ENCODE peak calls at places on chromosomes 13 and 19, in six cellular contexts. A, O, Z, D, Y and W are unnamed samples.

GRCh38 chr13:75426421-75426820 is 55.5 kb downstream of the TBC1D4 start:
- DNase-seq in A (no peak), O (no peak), Z (no peak), D (no peak), Y (peak; percentile 51), W (no peak)

GRCh38 chr13:64305246-64305645 is 2889.6 kb upstream of the PCDH20 start:
- DNase-seq in A (no peak), O (peak; percentile 58), Z (no peak), D (no peak), Y (no peak), W (no peak)

GRCh38 chr13:101053694-101054093 is 362.6 kb downstream of the NALCN start:
- DNase-seq in A (no peak), O (peak; percentile 14), Z (no peak), D (no peak), Y (no peak), W (peak; percentile 7)

GRCh38 chr19:2716275-2716650 is 4.9 kb downstream of the DIRAS1 start:
- DNase-seq in A (no peak), O (no peak), Z (no peak), D (no peak), Y (no peak), W (no peak)

GRCh38 chr13:27170521-27171243 is 929 bp downstream of the USP12 start:
- DNase-seq in A (peak; percentile 75), O (no peak), Z (peak; percentile 54), D (no peak), Y (peak; percentile 73), W (no peak)

GRCh38 chr13:39527961-39528720 is 74.9 kb downstream of the LHFPL6 start:
- DNase-seq in A (peak; percentile 53), O (peak; percentile 96), Z (no peak), D (no peak), Y (peak; percentile 72), W (peak; percentile 86)

GRCh38 chr13:33676700-33677048 is 141.3 kb upstream of the RFC3 start:
- DNase-seq in A (peak; percentile 37), O (peak; percentile 21), Z (no peak), D (no peak), Y (peak; percentile 49), W (peak; percentile 22)

GRCh38 chr19:5691930-5692784 is 2.1 kb downstream of the RPL36 start:
- DNase-seq in A (no peak), O (peak; percentile 11), Z (no peak), D (no peak), Y (no peak), W (peak; percentile 27)

GRCh38 chr13:34372581-34372980 is 554.6 kb downstream of the RFC3 start:
- DNase-seq in A (no peak), O (no peak), Z (no peak), D (no peak), Y (no peak), W (no peak)

GRCh38 chr19:658916-659839 is 3.8 kb downstream of the RNF126 start:
- DNase-seq in A (no peak), O (no peak), Z (no peak), D (no peak), Y (peak; percentile 42), W (no peak)

GRCh38 chr19:16184665-16185122 is 516 bp upstream of the FAM32A start:
- DNase-seq in A (no peak), O (no peak), Z (no peak), D (no peak), Y (no peak), W (no peak)

GRCh38 chr13:19860884-19861655 is 2.4 kb downstream of the ZMYM5 start:
- DNase-seq in A (peak; percentile 62), O (peak; percentile 73), Z (peak; percentile 15), D (no peak), Y (peak; percentile 28), W (peak; percentile 87)

GRCh38 chr13:99197257-99197651 is 3.4 kb upstream of the UBAC2 start:
- DNase-seq in A (no peak), O (no peak), Z (no peak), D (no peak), Y (peak; percentile 45), W (no peak)

GRCh38 chr13:99203601-99204579 is 3.2 kb downstream of the UBAC2 start:
- DNase-seq in A (no peak), O (no peak), Z (no peak), D (no peak), Y (no peak), W (no peak)

GRCh38 chr13:99198630-99199029 is 2.0 kb upstream of the UBAC2 start:
- DNase-seq in A (no peak), O (no peak), Z (no peak), D (no peak), Y (peak; percentile 95), W (no peak)

GRCh38 chr13:99199541-99200432 is 867 bp upstream of the UBAC2 start:
- DNase-seq in A (no peak), O (no peak), Z (no peak), D (no peak), Y (peak; percentile 49), W (peak; percentile 37)

GRCh38 chr13:99200433-99201167 is at the start of gene UBAC2:
- DNase-seq in A (peak; percentile 96), O (peak; percentile 91), Z (peak; percentile 96), D (peak; percentile 90), Y (peak; percentile 99), W (peak; percentile 92)
- H2BK120ac ChIP-seq in A (peak within 1 kb of the TSS; percentile 32), O (peak within 1 kb of the TSS; percentile 28), Z (peak within 1 kb of the TSS; percentile 49), D (no peak within 1 kb of the TSS), Y (peak within 1 kb of the TSS; percentile 94), W (peak within 1 kb of the TSS; percentile 86)

DNA sequence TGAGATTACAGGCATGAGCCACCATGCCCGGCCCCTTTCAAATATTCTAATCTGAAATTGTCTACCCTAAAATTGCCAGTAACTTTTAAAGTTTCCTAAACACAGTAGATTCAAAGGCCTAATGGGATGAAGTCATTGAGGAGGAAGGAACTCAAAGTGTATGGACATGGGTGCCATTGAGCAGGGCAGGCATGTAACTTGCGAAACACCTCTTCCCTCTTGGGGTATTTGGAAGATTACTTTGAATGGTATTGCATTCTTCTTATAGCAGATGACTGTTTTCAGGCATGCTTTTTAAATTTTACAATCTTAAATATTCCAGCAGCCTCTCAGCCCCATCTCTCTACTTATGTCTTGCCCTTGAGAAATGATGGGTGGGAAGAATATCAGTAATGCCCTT is 21.0 kb downstream of the TM9SF2 start:
- DNase-seq in A (no peak), O (peak; percentile 25), Z (no peak), D (no peak), Y (peak; percentile 54), W (no peak)
- H3K36me3 ChIP-seq in A (peaks cover 5% of the 10 kb centered on the region), O (peaks cover 23% of the 10 kb centered on the region), Z (peaks cover 9% of the 10 kb centered on the region), D (peaks cover 20% of the 10 kb centered on the region), Y (peaks cover 30% of the 10 kb centered on the region), W (peaks cover 88% of the 10 kb centered on the region)

DNA sequence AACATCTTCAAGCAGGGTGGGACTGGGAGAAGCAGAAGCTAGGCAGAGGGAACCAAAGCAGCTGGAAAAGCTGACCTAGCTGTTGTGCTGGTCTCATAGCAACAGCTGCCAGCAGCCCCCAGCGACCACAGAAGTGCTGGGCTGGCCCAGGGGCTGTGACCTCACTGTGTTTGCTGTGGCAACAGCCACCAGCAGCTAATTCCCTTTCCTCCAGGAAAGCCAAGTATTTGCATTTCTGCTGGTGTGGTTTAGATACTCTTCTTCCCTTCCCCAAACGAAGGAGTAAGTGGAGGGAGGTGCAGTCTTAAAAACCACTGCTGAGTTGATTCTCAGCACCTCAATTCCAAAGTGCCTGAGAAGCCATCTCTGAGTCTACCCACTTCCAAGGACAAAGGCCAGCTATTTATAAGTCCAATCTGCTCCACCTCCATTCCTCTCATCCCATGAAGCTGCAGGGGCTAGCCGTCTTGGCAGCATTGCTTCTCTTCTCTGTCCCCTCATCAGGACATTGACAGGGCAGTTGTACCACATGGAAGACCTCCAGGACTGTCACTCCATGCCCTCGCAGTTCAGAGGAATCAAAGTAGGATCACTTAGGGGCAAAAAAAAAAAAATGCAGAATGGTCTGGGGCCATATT is 11.5 kb upstream of the CCDC97 start:
- DNase-seq in A (peak; percentile 80), O (peak; percentile 82), Z (no peak), D (no peak), Y (peak; percentile 98), W (peak; percentile 99)
- H2BK120ac ChIP-seq in A (no peak overlapping the region), O (no peak overlapping the region), Z (no peak overlapping the region), D (no peak overlapping the region), Y (no peak overlapping the region), W (no peak overlapping the region)

GRCh38 chr19:19305066-19305465 is 15.2 kb downstream of the SUGP1 start:
- DNase-seq in A (no peak), O (no peak), Z (no peak), D (no peak), Y (no peak), W (no peak)
- H3K36me3 ChIP-seq in A (peaks cover 18% of the 10 kb centered on the region), O (peaks cover 68% of the 10 kb centered on the region), Z (peaks cover 70% of the 10 kb centered on the region), D (peaks cover 49% of the 10 kb centered on the region), Y (peaks cover 83% of the 10 kb centered on the region), W (peaks cover 96% of the 10 kb centered on the region)